ENCODE peak calls at places on chromosomes 7 and 10, in six cellular contexts. T is IMR-90, E is mesenchymal stem cell, O is H1, N is neuronal stem cell, U is trophoblast cell. L is an unnamed sample.

GRCh38 chr7:11584406-11585031 is 247.5 kb downstream of the THSD7A start:
- DNase-seq in O (no peak), E (no peak), N (no peak), T (no peak), U (no peak), L (no peak)

GRCh38 chr10:88064608-88065383 is 201.4 kb downstream of the PTEN start:
- DNase-seq in U (peak), T (peak), E (peak), O (no peak), N (no peak), L (no peak)

GRCh38 chr7:148733496-148733895 is 34.8 kb downstream of the CUL1 start:
- DNase-seq in U (no peak), E (no peak), O (no peak), T (no peak), N (no peak), L (no peak)

GRCh38 chr7:13742126-13742525 is 247.3 kb downstream of the ETV1 start:
- DNase-seq in N (no peak), E (peak), O (peak), U (peak), T (peak), L (peak)

GRCh38 chr10:130013938-130014733 is 50.1 kb upstream of the EBF3 start:
- DNase-seq in N (no peak), U (no peak), E (no peak), T (no peak), O (no peak), L (no peak)

GRCh38 chr10:79093658-79094411 is 25.1 kb downstream of the ZMIZ1 start:
- DNase-seq in N (no peak), T (peak), U (no peak), E (peak), O (no peak), L (peak)

GRCh38 chr7:65216469-65216868 is 157.2 kb upstream of the ZNF92 start:
- DNase-seq in T (peak), N (peak), E (peak), O (peak), U (peak), L (peak)

GRCh38 chr10:67790534-67791408 is 47.2 kb downstream of the DNAJC12 start:
- DNase-seq in E (peak), T (peak), U (peak), N (no peak), O (no peak), L (peak)

GRCh38 chr7:117652943-117653700 is 173.3 kb downstream of the CFTR start:
- DNase-seq in U (no peak), T (no peak), N (peak), O (peak), E (no peak), L (peak)

GRCh38 chr10:52308251-52309031 is 5.6 kb upstream of the DKK1 start:
- DNase-seq in E (peak), O (no peak), N (peak), T (peak), U (peak), L (peak)

GRCh38 chr10:91864744-91865143 is 44.5 kb downstream of the FGFBP3 start:
- DNase-seq in U (no peak), N (no peak), E (peak), T (peak), O (no peak), L (no peak)

GRCh38 chr7:88089484-88090050 is 130.3 kb downstream of the SRI start:
- DNase-seq in U (no peak), T (no peak), E (no peak), N (no peak), O (no peak), L (no peak)

GRCh38 chr10:43421519-43421918 is 12.5 kb upstream of the HNRNPF start:
- DNase-seq in E (peak), N (no peak), U (no peak), T (no peak), O (no peak), L (no peak)

GRCh38 chr10:7264313-7264741 is 146.5 kb downstream of the SFMBT2 start:
- DNase-seq in O (no peak), E (no peak), T (peak), U (no peak), N (no peak), L (peak)

GRCh38 chr10:128709975-128710794 is 584.0 kb upstream of the MKI67 start:
- DNase-seq in N (no peak), E (no peak), U (no peak), T (no peak), O (no peak), L (no peak)

GRCh38 chr10:73810358-73810734 is 1.1 kb downstream of the NDST2 start:
- DNase-seq in T (no peak), N (no peak), E (no peak), O (no peak), U (no peak), L (no peak)

GRCh38 chr10:100184426-100185219 is 1.2 kb downstream of the ERLIN1 start:
- DNase-seq in E (peak), O (no peak), U (no peak), N (no peak), T (peak), L (peak)

GRCh38 chr7:36670585-36671431 is 53.5 kb downstream of the AOAH start:
- DNase-seq in O (no peak), E (peak), T (peak), U (peak), N (peak), L (peak)

GRCh38 chr10:83248232-83248631 is 891.1 kb upstream of the GHITM start:
- DNase-seq in O (no peak), U (no peak), T (no peak), N (no peak), E (no peak), L (no peak)

GRCh38 chr10:104328916-104329710 is 9.2 kb downstream of the ITPRIP start:
- DNase-seq in U (peak), N (peak), O (no peak), E (peak), T (peak), L (peak)

DNA sequence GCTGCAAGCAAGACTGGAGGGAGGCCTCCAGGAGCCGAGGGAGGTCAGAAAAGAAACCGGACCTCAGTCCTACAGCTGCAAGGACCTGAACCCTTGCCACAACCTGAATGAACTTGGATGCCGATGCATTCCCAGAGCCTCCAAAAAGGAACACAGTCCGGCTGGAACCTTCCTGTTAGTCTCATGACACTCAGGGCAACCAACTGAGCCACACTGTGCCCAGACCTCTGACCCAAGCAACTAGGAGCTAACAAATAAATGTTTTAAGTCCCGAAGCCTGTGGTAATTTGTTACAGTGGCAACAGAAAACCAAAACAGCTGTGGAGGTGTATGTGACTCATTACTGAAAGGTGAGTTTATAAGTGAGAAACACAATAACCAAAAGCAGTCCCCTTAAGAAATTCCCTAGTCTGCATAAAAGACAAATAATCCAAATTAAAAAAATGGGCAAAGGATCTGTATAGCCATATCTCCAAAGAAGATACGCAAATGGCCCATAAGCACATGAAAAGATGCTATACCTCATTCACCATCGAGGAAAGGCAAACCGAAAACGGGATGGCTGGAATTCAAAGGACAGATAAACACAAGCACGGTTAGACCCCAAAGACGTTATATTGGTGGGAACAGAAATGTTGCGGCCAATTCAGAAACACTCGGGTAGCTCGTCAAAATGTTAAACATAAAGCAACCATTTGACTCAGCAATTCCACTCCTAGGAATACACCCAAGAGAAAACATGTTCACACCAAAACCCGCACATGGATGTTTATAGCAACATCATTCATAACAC is 24.8 kb downstream of the GNA12 start:
- DNase-seq in T (no peak), N (no peak), U (peak), E (no peak), O (no peak), L (no peak)
- H2BK5ac ChIP-seq in T (peak), N (no peak), U (peak), E (no peak), O (peak), L (no peak)

GRCh38 chr10:111504376-111504775 is 427.5 kb downstream of the ADRA2A start:
- DNase-seq in U (no peak), E (no peak), O (no peak), N (no peak), T (no peak), L (no peak)

GRCh38 chr10:111511751-111512150 is 434.9 kb downstream of the ADRA2A start:
- DNase-seq in T (no peak), E (no peak), O (no peak), N (peak), U (no peak), L (peak)

GRCh38 chr10:111506266-111507034 is 429.6 kb downstream of the ADRA2A start:
- DNase-seq in N (no peak), U (no peak), E (no peak), O (peak), T (no peak), L (no peak)
- H3K4me3 ChIP-seq in N (no peak), U (no peak), E (no peak), O (peak), T (no peak), L (no peak)

GRCh38 chr7:122143751-122144711 is at the start of gene AASS:
- DNase-seq in O (peak), U (peak), E (peak), N (peak), T (peak), L (peak)
- H2BK5ac ChIP-seq in O (peak), U (peak), E (no peak), N (peak), T (peak), L (no peak)

GRCh38 chr7:128915841-128916642 is 5.5 kb upstream of the KCP start:
- DNase-seq in U (no peak), E (no peak), T (no peak), O (no peak), N (no peak), L (no peak)
- H3K4me3 ChIP-seq in U (no peak), E (no peak), T (no peak), O (peak), N (peak), L (no peak)

GRCh38 chr7:26151096-26151495 is 902 bp upstream of the NFE2L3 start:
- DNase-seq in E (no peak), T (no peak), U (no peak), N (no peak), O (no peak), L (no peak)

GRCh38 chr7:26151953-26152781 is at the start of gene NFE2L3:
- DNase-seq in U (peak), N (peak), E (peak), O (no peak), T (peak), L (peak)

GRCh38 chr7:26151650-26151952 is 397 bp upstream of the NFE2L3 start:
- DNase-seq in O (no peak), T (no peak), E (no peak), U (no peak), N (no peak), L (no peak)

GRCh38 chr7:26153823-26154783 is 2.1 kb downstream of the NFE2L3 start:
- DNase-seq in U (no peak), O (peak), E (peak), T (peak), N (no peak), L (peak)

GRCh38 chr7:26153246-26153822 is 1.3 kb downstream of the NFE2L3 start:
- DNase-seq in U (peak), N (no peak), E (peak), T (no peak), O (no peak), L (peak)
- H2BK5ac ChIP-seq in U (no peak), N (no peak), E (no peak), T (peak), O (peak), L (no peak)

GRCh38 chr7:1064581-1064980 is 20.2 kb downstream of the GPR146 start:
- DNase-seq in O (no peak), N (no peak), U (no peak), T (no peak), E (no peak), L (no peak)

GRCh38 chr7:1060315-1061080 is 16.2 kb downstream of the GPR146 start:
- DNase-seq in O (no peak), T (no peak), U (peak), E (no peak), N (no peak), L (peak)

GRCh38 chr7:1063361-1063760 is 19.0 kb downstream of the GPR146 start:
- DNase-seq in O (no peak), T (no peak), U (no peak), E (no peak), N (no peak), L (no peak)

GRCh38 chr7:1061180-1061579 is 16.8 kb downstream of the GPR146 start:
- DNase-seq in E (no peak), U (no peak), O (no peak), T (no peak), N (no peak), L (no peak)

GRCh38 chr7:1062296-1063294 is 18.2 kb downstream of the GPR146 start:
- DNase-seq in U (no peak), E (no peak), O (no peak), T (no peak), N (no peak), L (no peak)
- H3K4me3 ChIP-seq in U (no peak), E (no peak), O (no peak), T (no peak), N (no peak), L (no peak)

DNA sequence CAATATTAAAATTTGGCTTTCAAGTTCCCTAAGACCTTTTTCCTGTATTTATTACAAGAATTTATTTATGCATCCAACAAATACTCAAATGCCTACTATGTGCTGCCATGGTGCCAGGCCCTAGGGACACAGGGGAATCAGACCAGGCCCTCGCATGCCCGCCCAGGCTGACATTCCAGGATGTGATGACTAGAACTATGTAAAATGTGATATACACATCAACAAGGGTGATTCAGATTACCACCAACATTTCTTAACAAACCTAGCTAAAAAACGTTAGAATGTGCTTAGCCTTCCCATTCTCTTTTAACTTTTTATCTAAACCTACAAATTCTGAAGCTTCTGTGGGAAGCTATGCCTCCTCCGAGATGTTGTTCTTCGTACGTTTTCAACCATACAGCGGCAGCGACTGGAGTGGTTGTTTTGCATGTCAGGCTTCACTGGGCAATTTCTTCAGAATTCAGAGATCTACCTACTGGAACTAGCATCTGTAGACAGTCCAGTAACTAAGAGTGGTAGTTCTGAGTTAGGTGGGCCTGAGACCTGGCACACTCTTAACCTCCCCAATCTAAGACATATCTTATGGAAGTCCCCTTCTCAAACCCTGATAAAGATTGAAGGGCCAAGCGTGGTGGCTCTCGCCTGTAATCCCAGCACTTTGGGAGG is 22.1 kb downstream of the GNA12 start:
- DNase-seq in U (peak), N (no peak), E (peak), O (no peak), T (peak), L (no peak)
- H2BK5ac ChIP-seq in U (peak), N (no peak), E (peak), O (peak), T (peak), L (no peak)

DNA sequence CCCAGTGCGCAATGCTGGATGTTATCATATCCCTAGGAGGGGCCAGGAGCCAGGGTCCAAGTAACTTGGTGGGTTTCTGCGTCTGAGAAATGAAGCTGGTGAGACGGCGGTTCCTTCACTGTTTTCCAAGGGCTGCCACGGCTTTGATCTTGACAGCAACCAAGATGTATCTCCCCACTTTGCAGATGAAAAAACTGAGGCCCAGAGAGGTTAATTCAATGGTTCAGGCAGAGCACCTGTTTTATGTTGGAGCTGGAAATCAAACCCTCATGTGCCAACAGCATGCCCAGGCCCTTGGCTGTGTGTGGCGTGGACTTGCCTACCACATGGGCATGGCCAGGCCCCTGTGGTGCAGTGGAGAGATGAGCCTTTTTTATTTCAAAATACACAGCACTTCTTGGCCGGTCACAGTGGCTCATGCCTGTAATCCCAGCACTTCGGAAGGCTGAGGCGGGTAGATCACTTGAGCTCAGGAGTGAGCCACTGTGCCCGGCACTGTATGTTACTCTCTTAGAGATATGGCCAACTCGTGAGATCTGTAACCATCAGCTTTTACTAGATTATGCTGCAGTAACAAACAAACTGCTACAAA is 225.2 kb upstream of the SH2B2 start:
- DNase-seq in T (no peak), E (no peak), N (no peak), O (no peak), U (no peak), L (no peak)
- H3K4me3 ChIP-seq in T (no peak), E (no peak), N (no peak), O (no peak), U (no peak), L (no peak)

DNA sequence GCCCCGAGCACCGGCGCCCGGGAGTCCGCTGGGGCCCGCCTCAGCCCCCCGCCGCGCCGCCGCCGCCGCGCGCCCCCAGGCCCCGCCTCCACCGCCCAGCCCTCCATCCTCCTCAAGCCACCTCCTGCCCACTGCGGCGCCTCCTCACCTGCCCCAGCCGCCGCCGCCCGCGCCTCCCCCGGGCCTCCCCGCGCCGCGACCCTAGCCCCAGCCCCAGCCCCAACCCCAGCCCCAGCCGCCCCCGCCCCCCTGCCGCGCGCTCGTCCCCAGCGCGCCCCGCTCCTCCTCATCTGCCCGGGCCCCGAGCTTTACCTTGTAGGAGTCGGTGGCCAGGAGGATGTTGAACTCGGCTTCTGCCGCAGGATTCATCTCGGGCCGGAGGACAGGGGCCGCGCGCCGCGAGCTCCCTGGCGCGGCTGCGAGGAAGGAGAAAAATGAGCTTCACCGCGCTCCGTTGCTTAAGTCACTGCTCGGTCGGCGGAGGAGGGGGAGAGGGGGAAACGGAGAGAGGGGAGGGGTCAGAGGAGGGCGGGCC is at the start of gene NAMPT:
- DNase-seq in E (no peak), U (no peak), T (no peak), O (no peak), N (no peak), L (no peak)
- H2BK5ac ChIP-seq in E (peak), U (peak), T (peak), O (peak), N (peak), L (peak)